ENCODE peak calls at places on chromosomes 5 and 9, in ten cellular contexts. N is tibial nerve; A is B cell; O is choroid plexus epithelial cell; B is CD8-positive, alpha-beta T cell; L is foreskin fibroblast; G is HFFc6; W is psoas muscle; R is activated CD8-positive, alpha-beta T cell treated with anti-CD3 and anti-CD28 coated beads for 36 hours; V is lower lobe of right lung. K is an unnamed sample.

GRCh38 chr5:13251623-13252367 is 692.7 kb downstream of the DNAH5 start:
- DNase-seq in N (no peak), A (no peak), O (no peak), B (no peak), L (no peak), G (no peak), W (no peak), R (no peak), V (no peak), K (no peak)

GRCh38 chr5:112862085-112862484 is 998 bp downstream of the SRP19 start:
- DNase-seq in N (no peak), A (no peak), O (no peak), B (no peak), L (no peak), G (no peak), W (no peak), R (no peak), V (no peak), K (no peak)

GRCh38 chr9:87872079-87872624 is 10.5 kb upstream of the SPATA31E1 start:
- DNase-seq in N (no peak), A (no peak), O (no peak), B (no peak), L (peak; percentile 63), G (no peak), W (no peak), R (no peak), V (no peak), K (no peak)

GRCh38 chr9:110217656-110218099 is 9.7 kb upstream of the C9orf152 start:
- DNase-seq in N (no peak), A (peak; percentile 47), O (peak; percentile 77), B (no peak), L (peak; percentile 65), G (peak; percentile 34), W (no peak), R (no peak), V (no peak), K (peak; percentile 37)

GRCh38 chr9:132610661-132611060 is 28.3 kb downstream of the BARHL1 start:
- DNase-seq in N (no peak), A (no peak), O (no peak), B (no peak), L (no peak), G (no peak), W (no peak), R (no peak), V (no peak), K (no peak)

GRCh38 chr9:5630038-5630507 is 1.2 kb downstream of the RIC1 start:
- DNase-seq in N (no peak), A (peak; percentile 17), O (peak; percentile 67), B (no peak), L (peak; percentile 63), G (peak; percentile 47), W (no peak), R (no peak), V (no peak), K (peak; percentile 18)

GRCh38 chr5:143057580-143057999 is 287.4 kb downstream of the ARHGAP26 start:
- DNase-seq in N (no peak), A (no peak), O (peak; percentile 56), B (no peak), L (peak; percentile 28), G (no peak), W (no peak), R (no peak), V (no peak), K (peak; percentile 34)

GRCh38 chr9:83396348-83396747 is 141.9 kb downstream of the FRMD3 start:
- DNase-seq in N (no peak), A (no peak), O (no peak), B (no peak), L (no peak), G (no peak), W (no peak), R (no peak), V (no peak), K (no peak)

GRCh38 chr5:107090471-107090870 is 580.3 kb downstream of the EFNA5 start:
- DNase-seq in N (no peak), A (no peak), O (peak; percentile 56), B (no peak), L (peak; percentile 24), G (no peak), W (no peak), R (no peak), V (no peak), K (no peak)

GRCh38 chr5:107378218-107378899 is 292.4 kb downstream of the EFNA5 start:
- DNase-seq in N (no peak), A (no peak), O (no peak), B (no peak), L (peak; percentile 35), G (no peak), W (no peak), R (no peak), V (no peak), K (no peak)

GRCh38 chr9:127934248-127934647 is 3.4 kb downstream of the DPM2 start:
- DNase-seq in N (no peak), A (no peak), O (no peak), B (no peak), L (no peak), G (no peak), W (no peak), R (no peak), V (no peak), K (no peak)
- TF ChIP-seq CTCF in N (no peak), A (no peak), O (no peak), B (no peak), L (no peak), G (peak; percentile 35), W (no peak), R (no peak), V (no peak), K (no peak)

DNA sequence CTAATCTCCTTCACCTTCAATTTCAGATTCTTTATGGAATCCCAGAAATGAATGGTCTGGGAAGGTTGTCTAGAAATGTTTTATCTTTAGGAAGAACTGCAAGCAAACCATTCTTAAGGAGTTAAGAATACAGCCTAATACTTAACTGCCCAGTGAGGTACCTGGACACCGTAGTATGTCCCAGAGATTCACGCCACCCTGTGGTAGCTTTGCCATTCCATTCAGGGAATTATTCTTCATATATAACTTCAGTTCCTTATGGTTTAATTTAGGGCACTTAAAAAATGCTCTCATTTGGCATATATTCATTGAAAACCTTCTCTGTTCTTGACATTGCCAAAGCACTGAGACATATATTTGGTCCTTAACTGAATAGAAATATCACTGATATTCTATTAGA is 49.7 kb downstream of the ACTBL2 start:
- DNase-seq in N (no peak), A (no peak), O (peak; percentile 66), B (no peak), L (no peak), G (no peak), W (no peak), R (no peak), V (no peak), K (no peak)
- TF ChIP-seq CTCF in N (no peak), A (no peak), O (peak; percentile 54), B (no peak), L (no peak), G (peak; percentile 54), W (peak; percentile 18), R (no peak), V (no peak), K (no peak)

DNA sequence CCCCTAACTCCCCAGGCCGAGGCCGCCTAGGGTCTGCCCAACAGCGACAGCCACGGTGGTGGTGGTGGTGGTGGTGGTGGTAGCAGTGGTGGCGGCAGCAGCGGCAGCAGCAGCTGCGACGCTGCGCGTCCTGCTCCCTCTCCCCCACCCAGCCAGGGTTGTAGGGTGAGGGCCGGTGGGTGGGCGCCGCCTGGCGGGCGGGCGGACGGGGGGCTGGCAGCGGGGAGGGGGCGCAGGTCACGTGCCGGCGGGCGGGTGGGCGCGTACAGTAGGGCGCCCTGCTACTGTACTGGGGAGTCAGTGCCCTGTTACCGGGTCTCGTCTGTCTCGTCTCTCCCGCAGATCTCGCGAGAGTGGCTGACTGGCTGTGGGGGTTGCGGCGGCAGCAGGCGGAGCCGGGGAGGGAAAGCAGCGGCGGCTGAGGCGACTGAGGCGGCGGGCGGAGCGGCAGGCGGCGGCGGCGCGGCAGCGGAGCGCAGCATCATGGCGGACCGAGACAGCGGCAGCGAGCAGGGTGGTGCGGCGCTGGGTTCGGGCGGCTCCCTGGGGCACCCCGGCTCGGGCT is at the start of gene PURA:
- DNase-seq in N (peak; percentile 95), A (peak; percentile 97), O (peak; percentile 93), B (peak; percentile 97), L (peak; percentile 97), G (peak; percentile 96), W (peak; percentile 96), R (peak; percentile 97), V (peak; percentile 96), K (peak; percentile 99)
- TF ChIP-seq CTCF in N (no peak), A (peak; percentile 17), O (no peak), B (no peak), L (no peak), G (peak; percentile 62), W (peak; percentile 16), R (no peak), V (peak; percentile 36), K (no peak)

GRCh38 chr5:129906177-129906887 is 2.1 kb downstream of the CHSY3 start:
- DNase-seq in N (no peak), A (no peak), O (peak; percentile 56), B (no peak), L (peak; percentile 72), G (no peak), W (peak; percentile 9), R (peak; percentile 2), V (no peak), K (no peak)

GRCh38 chr5:129905467-129906176 is 1.4 kb downstream of the CHSY3 start:
- DNase-seq in N (no peak), A (peak; percentile 1), O (peak; percentile 18), B (no peak), L (no peak), G (no peak), W (peak; percentile 21), R (peak; percentile 5), V (peak; percentile 46), K (peak; percentile 24)

GRCh38 chr5:129903466-129904101 is 681 bp upstream of the CHSY3 start:
- DNase-seq in N (no peak), A (peak; percentile 1), O (peak; percentile 7), B (no peak), L (peak; percentile 6), G (no peak), W (no peak), R (no peak), V (no peak), K (no peak)

GRCh38 chr5:129904102-129904666 is at the start of gene CHSY3:
- DNase-seq in N (peak; percentile 68), A (peak; percentile 6), O (peak; percentile 72), B (no peak), L (peak; percentile 93), G (peak; percentile 25), W (peak; percentile 87), R (peak; percentile 47), V (peak; percentile 89), K (peak; percentile 50)

DNA sequence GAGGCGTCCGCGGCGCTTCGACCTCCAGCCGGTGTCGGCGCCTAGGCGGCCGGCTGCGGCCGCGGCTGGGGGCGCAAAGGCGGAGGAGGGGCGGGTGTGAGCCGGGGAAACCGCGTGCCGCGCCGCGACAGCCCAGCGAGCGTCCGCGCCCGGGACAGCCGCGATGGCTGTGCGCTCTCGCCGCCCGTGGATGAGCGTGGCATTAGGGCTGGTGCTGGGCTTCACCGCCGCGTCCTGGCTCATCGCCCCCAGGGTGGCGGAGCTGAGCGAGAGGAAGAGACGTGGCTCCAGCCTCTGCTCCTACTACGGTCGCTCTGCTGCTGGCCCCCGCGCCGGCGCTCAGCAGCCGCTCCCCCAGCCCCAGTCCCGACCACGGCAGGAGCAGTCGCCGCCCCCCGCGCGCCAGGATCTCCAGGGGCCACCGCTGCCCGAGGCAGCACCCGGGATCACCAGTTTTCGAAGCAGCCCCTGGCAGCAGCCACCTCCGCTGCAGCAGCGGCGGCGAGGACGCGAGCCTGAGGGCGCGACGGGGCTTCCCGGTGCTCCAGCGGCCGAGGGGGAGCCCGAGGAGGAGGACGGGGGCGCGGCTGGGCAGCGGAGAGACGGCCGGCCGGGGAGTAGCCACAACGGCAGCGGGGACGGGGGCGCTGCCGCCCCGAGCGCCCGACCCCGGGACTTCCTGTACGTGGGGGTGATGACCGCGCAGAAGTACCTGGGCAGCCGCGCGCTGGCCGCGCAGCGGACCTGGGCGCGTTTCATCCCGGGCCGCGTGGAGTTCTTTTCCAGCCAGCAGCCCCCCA is 602 bp downstream of the CHSY3 start:
- DNase-seq in N (no peak), A (peak; percentile 1), O (peak; percentile 23), B (no peak), L (peak; percentile 57), G (no peak), W (peak; percentile 21), R (no peak), V (peak; percentile 44), K (peak; percentile 52)
- TF ChIP-seq CTCF in N (no peak), A (no peak), O (no peak), B (no peak), L (no peak), G (no peak), W (no peak), R (no peak), V (no peak), K (no peak)

K was measured in GM20000.